ENCODE peak calls at places on chromosomes 3 and 15, in four cellular contexts. Y is non-pigmented ciliary epithelial cell; T is EL; K is CD4-positive, CD25-positive, alpha-beta regulatory T cell. R is an unnamed sample.

GRCh38 chr3:44988073-44988472 is 12.0 kb downstream of the EXOSC7 start:
- DNase-seq in Y (no peak), T (peak; percentile 23), K (no peak), R (no peak)

GRCh38 chr3:126256256-126256655 is 75.9 kb upstream of the ALDH1L1 start:
- DNase-seq in Y (no peak), T (peak; percentile 35), K (no peak), R (no peak)

GRCh38 chr3:22893631-22894377 is 309.3 kb upstream of the UBE2E2 start:
- DNase-seq in Y (no peak), T (no peak), K (no peak), R (no peak)

GRCh38 chr15:41429003-41429890 is 12.4 kb downstream of the RTF1 start:
- DNase-seq in Y (no peak), T (no peak), K (no peak), R (no peak)

GRCh38 chr3:40718681-40719080 is 193.9 kb downstream of the ZNF621 start:
- DNase-seq in Y (no peak), T (no peak), K (no peak), R (no peak)

GRCh38 chr3:194344012-194344411 is 7.1 kb downstream of the CPN2 start:
- DNase-seq in Y (no peak), T (peak; percentile 66), K (peak; percentile 58), R (no peak)

GRCh38 chr3:63442918-63443317 is 164.8 kb downstream of the SYNPR start:
- DNase-seq in Y (no peak), T (no peak), K (no peak), R (no peak)

GRCh38 chr15:99450896-99451358 is 114.9 kb upstream of the MEF2A start:
- DNase-seq in Y (no peak), T (no peak), K (peak; percentile 8), R (no peak)

GRCh38 chr3:185335799-185336198 is 27.1 kb upstream of the MAP3K13 start:
- DNase-seq in Y (peak; percentile 26), T (peak; percentile 77), K (no peak), R (no peak)

GRCh38 chr15:69578792-69579587 is 126.4 kb downstream of the RPLP1 start:
- DNase-seq in Y (no peak), T (no peak), K (no peak), R (no peak)

R was measured in esophagus squamous epithelium.